ENCODE peak calls at places on chromosome 9, in five cellular contexts. W is WTC11; D is body of pancreas; Z is CD4-positive, alpha-beta T cell; S is PC-3. K is an unnamed sample.

GRCh38 chr9:98256632-98257218 is 1.3 kb upstream of the TBC1D2 start:
- ATAC-seq in Z (peak; percentile 16), D (no peak), W (no peak), S (no peak), K (no peak)

GRCh38 chr9:115210699-115211098 is 92.7 kb upstream of the TNC start:
- ATAC-seq in W (no peak), S (no peak), Z (no peak), D (no peak), K (peak; percentile 31)

GRCh38 chr9:125258160-125258559 is 3.5 kb upstream of the GAPVD1 start:
- ATAC-seq in W (no peak), Z (no peak), S (no peak), D (no peak), K (no peak)

GRCh38 chr9:133237271-133237731 is 28.3 kb upstream of the OBP2B start:
- ATAC-seq in Z (no peak), W (no peak), S (no peak), D (no peak), K (peak; percentile 43)

GRCh38 chr9:91089405-91090131 is 272.1 kb downstream of the AUH start:
- ATAC-seq in D (peak; percentile 38), S (peak; percentile 96), W (peak; percentile 86), Z (no peak), K (peak; percentile 70)

GRCh38 chr9:109568568-109569210 is 70.6 kb upstream of the PTPN3 start:
- ATAC-seq in Z (no peak), W (no peak), D (no peak), S (no peak), K (no peak)

GRCh38 chr9:135879619-135880018 is 27.7 kb downstream of the CAMSAP1 start:
- ATAC-seq in S (no peak), W (no peak), Z (no peak), D (no peak), K (no peak)

GRCh38 chr9:126411225-126411947 is 84.8 kb downstream of the MVB12B start:
- ATAC-seq in S (no peak), D (no peak), Z (peak; percentile 90), W (no peak), K (no peak)

GRCh38 chr9:94150890-94151660 is 66.8 kb downstream of the PTPDC1 start:
- ATAC-seq in S (no peak), W (peak; percentile 11), D (no peak), Z (no peak), K (no peak)

GRCh38 chr9:31700252-31701045 is 684.0 kb upstream of the ACO1 start:
- ATAC-seq in D (no peak), S (no peak), W (no peak), Z (no peak), K (no peak)

GRCh38 chr9:75930766-75931311 is 40.4 kb downstream of the PCSK5 start:
- ATAC-seq in W (no peak), D (no peak), S (no peak), Z (no peak), K (peak; percentile 54)

GRCh38 chr9:4579011-4579410 is 83.1 kb upstream of the PLPP6 start:
- ATAC-seq in Z (no peak), S (no peak), D (no peak), W (no peak), K (no peak)

GRCh38 chr9:89060790-89061189 is 69.5 kb downstream of the S1PR3 start:
- ATAC-seq in Z (no peak), S (no peak), D (no peak), W (no peak), K (no peak)

GRCh38 chr9:137820161-137820855 is 57.3 kb upstream of the CACNA1B start:
- ATAC-seq in D (no peak), S (no peak), Z (no peak), W (no peak), K (no peak)

GRCh38 chr9:2132484-2133082 is 117.4 kb downstream of the SMARCA2 start:
- ATAC-seq in Z (no peak), D (peak; percentile 53), W (no peak), S (peak; percentile 15), K (no peak)
- TF ChIP-seq CTCF in Z (peak; percentile 75), D (peak; percentile 83), W (peak; percentile 41), S (peak; percentile 66), K (peak; percentile 76)

GRCh38 chr9:134861586-134862334 is 18.9 kb upstream of the FCN2 start:
- ATAC-seq in S (no peak), Z (no peak), W (no peak), D (no peak), K (no peak)

GRCh38 chr9:134855900-134856377 is 24.7 kb upstream of the FCN2 start:
- ATAC-seq in W (no peak), S (no peak), Z (no peak), D (no peak), K (no peak)

GRCh38 chr9:134855231-134855899 is 25.2 kb upstream of the FCN2 start:
- ATAC-seq in W (no peak), S (no peak), D (no peak), Z (no peak), K (no peak)

GRCh38 chr9:134860510-134860909 is 20.1 kb upstream of the FCN2 start:
- ATAC-seq in Z (no peak), D (no peak), S (no peak), W (no peak), K (no peak)

GRCh38 chr9:134858051-134858841 is 22.4 kb upstream of the FCN2 start:
- ATAC-seq in Z (no peak), S (peak; percentile 15), D (no peak), W (no peak), K (no peak)
- TF ChIP-seq CTCF in Z (no peak), S (no peak), D (no peak), W (no peak), K (no peak)

DNA sequence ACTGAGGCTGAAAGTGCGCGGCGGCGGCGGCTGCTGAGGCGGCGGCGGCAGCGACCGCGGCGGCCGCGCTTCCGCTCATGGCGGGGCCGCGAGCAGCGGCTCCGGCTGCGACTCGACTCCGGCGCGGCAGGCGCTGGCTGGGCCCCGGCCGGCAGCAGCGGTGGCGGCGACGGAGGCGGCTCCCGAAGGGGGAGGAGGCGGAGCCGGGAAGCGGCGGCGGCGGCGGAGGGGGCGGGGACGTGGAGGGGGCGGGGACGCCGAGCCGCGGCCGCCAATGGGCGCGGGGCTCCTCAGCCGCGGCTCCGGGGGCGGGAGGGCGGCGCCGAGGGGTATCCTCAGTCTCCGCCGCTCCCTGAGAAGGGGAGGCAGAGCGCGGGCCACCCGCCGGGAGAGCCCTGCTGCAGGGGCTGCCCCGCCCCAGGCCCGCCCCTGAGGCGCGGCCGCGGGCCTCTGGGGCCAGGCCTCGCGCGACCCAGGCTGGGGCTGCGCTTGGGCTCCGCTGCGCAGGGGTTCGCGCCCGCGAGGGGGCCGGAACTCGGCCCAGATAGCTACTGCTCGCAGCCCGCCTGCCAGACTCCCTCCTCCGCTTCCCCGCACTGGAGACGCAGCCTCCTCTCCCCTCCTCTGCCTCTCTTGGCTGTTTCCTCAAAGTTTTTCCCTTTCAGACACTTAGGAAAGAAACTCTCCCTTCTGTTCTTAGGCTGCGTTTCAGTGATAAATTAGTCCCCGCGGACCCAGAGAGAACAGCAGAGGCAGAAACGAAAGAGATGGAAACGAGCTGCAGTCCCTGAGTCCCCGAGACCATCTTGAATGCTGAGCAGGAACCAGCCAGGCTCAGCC is 85.0 kb upstream of the MELK start:
- ATAC-seq in D (peak; percentile 95), Z (peak; percentile 84), S (peak; percentile 92), W (peak; percentile 85), K (peak; percentile 98)
- TF ChIP-seq CTCF in D (no peak), Z (no peak), S (no peak), W (no peak), K (peak; percentile 51)

DNA sequence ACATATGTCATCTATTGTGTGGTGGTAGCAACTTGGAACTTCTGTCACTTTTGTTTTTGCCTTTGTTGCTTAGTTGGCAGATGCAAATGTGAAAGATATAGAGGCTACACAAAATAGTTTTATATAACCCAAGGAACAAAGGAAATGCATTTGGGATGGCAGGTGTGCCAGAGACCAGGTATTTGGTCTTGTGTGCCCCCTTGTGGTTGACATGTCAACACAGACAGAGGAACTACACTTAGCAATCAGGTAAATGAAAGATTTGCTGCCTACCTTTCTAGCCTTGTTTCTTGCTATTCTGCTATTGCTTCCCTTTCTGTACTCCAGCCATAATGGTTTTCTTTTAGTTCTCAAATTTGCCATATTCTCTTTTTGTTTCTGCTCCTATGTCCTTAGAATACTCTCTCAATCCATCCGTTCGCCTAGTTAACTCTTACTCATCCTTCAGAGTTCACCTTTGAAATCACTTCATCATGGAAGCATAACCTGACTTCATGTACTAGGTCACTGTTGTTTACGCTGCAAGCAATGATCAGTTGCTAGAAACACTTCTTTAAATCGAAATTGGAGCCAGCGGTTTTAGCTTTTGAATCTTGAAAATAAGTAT is 119.5 kb downstream of the TRPM3 start:
- ATAC-seq in W (peak; percentile 89), Z (no peak), S (no peak), D (peak; percentile 52), K (no peak)
- TF ChIP-seq CTCF in W (peak; percentile 85), Z (no peak), S (peak; percentile 63), D (peak; percentile 43), K (peak; percentile 42)

DNA sequence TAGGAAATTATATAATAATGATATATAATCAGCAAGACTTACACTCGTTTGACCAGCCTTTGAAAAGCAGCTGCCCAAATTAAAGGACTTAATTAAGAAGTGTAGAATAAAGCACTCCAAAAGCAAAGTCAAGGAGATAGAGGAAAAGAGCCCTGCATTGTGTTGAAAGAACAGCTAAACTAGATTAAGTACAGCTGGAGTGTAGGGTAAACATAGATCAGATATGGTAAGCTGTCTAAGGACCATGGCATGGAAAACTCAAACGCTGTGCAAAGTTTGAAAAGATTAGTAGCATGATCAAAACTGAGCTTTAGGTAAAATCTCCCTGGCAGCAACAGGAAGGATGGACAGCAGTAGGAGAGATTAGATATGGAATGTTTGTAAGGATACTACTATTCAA is 55.4 kb downstream of the BNC2 start:
- ATAC-seq in Z (no peak), D (no peak), W (no peak), S (no peak), K (no peak)
- TF ChIP-seq CTCF in Z (no peak), D (no peak), W (no peak), S (no peak), K (no peak)

DNA sequence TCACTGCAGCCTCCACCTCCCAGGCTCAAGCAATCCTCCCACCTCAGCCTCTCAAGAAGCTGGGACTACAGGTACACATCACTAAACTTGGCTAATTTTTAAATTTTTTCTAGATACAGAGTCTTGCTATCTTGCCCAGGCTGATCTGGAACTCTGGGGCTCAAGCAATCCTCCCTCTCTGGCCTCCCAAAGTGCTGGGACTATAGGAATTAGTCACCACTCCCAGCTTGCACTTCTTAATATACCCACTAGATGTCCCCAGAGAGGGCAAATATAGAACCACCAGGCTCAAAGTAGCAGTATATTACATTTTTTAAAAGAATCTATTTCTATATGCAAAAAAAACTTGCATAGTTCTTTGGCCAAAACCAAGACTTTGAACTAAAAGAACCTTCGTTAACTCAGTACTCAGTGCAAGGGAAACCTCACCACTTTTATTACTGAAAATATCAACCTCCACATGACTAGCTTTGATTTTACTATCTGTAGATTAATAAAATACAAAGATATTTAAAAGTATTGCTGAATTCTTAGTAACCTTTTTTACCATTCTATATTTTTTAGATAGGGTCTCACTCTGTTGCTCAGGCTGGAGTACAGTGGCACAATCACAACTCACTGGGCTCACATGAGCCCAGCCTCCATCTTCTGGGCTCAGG is 25.8 kb upstream of the HSD17B3 start:
- ATAC-seq in D (peak; percentile 65), S (peak; percentile 61), Z (peak; percentile 76), W (peak; percentile 53), K (peak; percentile 72)
- TF ChIP-seq CTCF in D (peak; percentile 90), S (peak; percentile 69), Z (peak; percentile 89), W (peak; percentile 70), K (peak; percentile 86)

K was measured in gastroesophageal sphincter.